ENCODE peak calls at places on chromosomes 1 and 21, in four cellular contexts. One of them, this sample, is unnamed.

GRCh38 chr1:157000686-157001085 is 44.9 kb downstream of the ARHGEF11 start:
- DNase-seq in H1: no peak
- DNase-seq in K562: no peak
- DNase-seq in HepG2: no peak
- DNase-seq in this sample: peak

GRCh38 chr1:7186382-7187120 is 401.3 kb downstream of the CAMTA1 start:
- DNase-seq in H1: no peak
- DNase-seq in K562: no peak
- DNase-seq in HepG2: no peak
- DNase-seq in this sample: no peak

GRCh38 chr1:228445867-228446584 is 29.4 kb upstream of the TRIM17 start:
- DNase-seq in H1: no peak
- DNase-seq in K562: peak
- DNase-seq in HepG2: no peak
- DNase-seq in this sample: peak

GRCh38 chr1:113930499-113931161 is 1.5 kb downstream of the HIPK1 start:
- DNase-seq in H1: no peak
- DNase-seq in K562: peak
- DNase-seq in HepG2: peak
- DNase-seq in this sample: peak

GRCh38 chr1:238281418-238281817 is 390.7 kb upstream of the ZP4 start:
- DNase-seq in H1: no peak
- DNase-seq in K562: no peak
- DNase-seq in HepG2: no peak
- DNase-seq in this sample: no peak

GRCh38 chr1:59026472-59026948 is 242.7 kb upstream of the JUN start:
- DNase-seq in H1: no peak
- DNase-seq in K562: no peak
- DNase-seq in HepG2: no peak
- DNase-seq in this sample: no peak

GRCh38 chr1:240352769-240353168 is 259.2 kb downstream of the GREM2 start:
- DNase-seq in H1: no peak
- DNase-seq in K562: no peak
- DNase-seq in HepG2: no peak
- DNase-seq in this sample: no peak

GRCh38 chr1:173603056-173603591 is at the start of gene SLC9C2:
- DNase-seq in H1: no peak
- DNase-seq in K562: peak
- DNase-seq in HepG2: no peak
- DNase-seq in this sample: peak

GRCh38 chr1:162070094-162070748 is 730 bp downstream of the NOS1AP start:
- DNase-seq in H1: no peak
- DNase-seq in K562: no peak
- DNase-seq in HepG2: no peak
- DNase-seq in this sample: no peak

GRCh38 chr1:205985330-205986005 is 17.7 kb downstream of the RAB7B start:
- DNase-seq in H1: no peak
- DNase-seq in K562: no peak
- DNase-seq in HepG2: peak
- DNase-seq in this sample: no peak

GRCh38 chr1:205986848-205987247 is 16.3 kb downstream of the RAB7B start:
- DNase-seq in H1: no peak
- DNase-seq in K562: no peak
- DNase-seq in HepG2: no peak
- DNase-seq in this sample: no peak

GRCh38 chr1:205981257-205981656 is 21.9 kb downstream of the RAB7B start:
- DNase-seq in H1: no peak
- DNase-seq in K562: no peak
- DNase-seq in HepG2: no peak
- DNase-seq in this sample: no peak

GRCh38 chr1:205986291-205986690 is 16.9 kb downstream of the RAB7B start:
- DNase-seq in H1: no peak
- DNase-seq in K562: no peak
- DNase-seq in HepG2: no peak
- DNase-seq in this sample: no peak

GRCh38 chr1:205983925-205984725 is 19.1 kb downstream of the RAB7B start:
- DNase-seq in H1: no peak
- DNase-seq in K562: peak
- DNase-seq in HepG2: peak
- DNase-seq in this sample: peak
- TF ChIP-seq JUN in H1: no peak
- TF ChIP-seq JUN in K562: no peak
- TF ChIP-seq JUN in HepG2: peak
- TF ChIP-seq JUN in this sample: no peak

DNA sequence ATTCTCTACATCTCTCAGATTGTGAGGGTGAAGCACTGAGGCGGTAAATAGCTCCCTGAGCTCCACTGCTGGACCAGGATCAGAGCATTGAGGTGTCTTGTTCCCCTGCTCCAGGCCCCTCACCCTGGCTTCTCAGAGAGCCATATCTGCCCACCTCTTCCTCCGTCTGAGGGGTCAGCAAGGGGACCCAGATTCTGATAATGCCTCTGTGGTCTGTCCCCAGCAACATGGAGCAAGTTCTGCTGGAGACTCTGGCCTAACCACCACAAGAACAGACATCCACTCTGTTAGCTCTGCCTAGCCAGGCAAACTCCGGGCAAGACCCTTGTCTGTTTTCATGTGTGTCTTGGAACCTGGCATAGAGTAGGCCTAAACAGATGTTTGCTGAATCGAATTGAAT is 2.2 kb downstream of the TRAF5 start:
- DNase-seq in H1: no peak
- DNase-seq in K562: no peak
- DNase-seq in HepG2: no peak
- DNase-seq in this sample: no peak
- H3K9ac ChIP-seq in H1: no peak
- H3K9ac ChIP-seq in K562: no peak
- H3K9ac ChIP-seq in HepG2: no peak
- H3K9ac ChIP-seq in this sample: no peak

DNA sequence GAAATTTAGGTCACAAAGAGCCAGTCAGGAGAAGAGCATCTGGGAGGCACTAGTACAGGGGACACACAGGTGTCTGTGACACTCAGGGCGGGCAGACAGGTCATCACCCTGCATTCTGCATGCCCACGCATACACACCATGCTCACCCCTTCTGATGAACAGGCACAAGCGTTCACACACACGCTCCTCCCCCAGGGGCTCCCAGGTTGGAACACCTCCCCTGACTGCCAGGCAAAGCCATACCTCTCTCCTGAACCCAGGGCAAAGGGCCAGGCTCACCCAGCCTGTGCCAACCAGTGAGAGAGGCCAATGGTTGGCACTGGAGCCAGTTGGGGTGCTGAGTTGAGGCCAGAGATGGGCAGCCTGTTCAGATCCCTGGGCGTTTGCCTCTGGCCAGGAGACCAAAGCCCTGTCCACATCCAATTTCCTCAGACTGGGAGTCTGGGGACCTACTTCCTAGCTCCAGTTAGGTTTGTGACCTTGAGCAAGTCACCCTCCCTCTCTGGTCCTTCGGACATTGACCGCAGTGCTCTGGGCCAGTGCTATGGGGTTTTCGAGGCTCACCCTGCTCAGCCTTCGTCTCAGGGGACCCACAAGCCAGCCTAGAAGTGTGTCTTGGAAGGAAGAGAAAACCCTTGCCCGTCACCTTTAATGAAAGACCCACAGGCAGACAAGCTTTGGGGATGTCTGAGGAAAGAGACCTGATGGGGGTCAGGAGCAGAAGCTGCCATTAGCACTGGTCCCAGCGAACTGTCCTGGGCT is 5.8 kb upstream of the LAD1 start:
- DNase-seq in H1: no peak
- DNase-seq in K562: no peak
- DNase-seq in HepG2: no peak
- DNase-seq in this sample: no peak
- TF ChIP-seq JUN in H1: no peak
- TF ChIP-seq JUN in K562: no peak
- TF ChIP-seq JUN in HepG2: no peak
- TF ChIP-seq JUN in this sample: no peak

GRCh38 chr1:8212443-8212920 is 105.4 kb upstream of the SLC45A1 start:
- DNase-seq in H1: no peak
- DNase-seq in K562: no peak
- DNase-seq in HepG2: no peak
- DNase-seq in this sample: no peak
- H3K9ac ChIP-seq in H1: no peak
- H3K9ac ChIP-seq in K562: no peak
- H3K9ac ChIP-seq in HepG2: peak
- H3K9ac ChIP-seq in this sample: peak

GRCh38 chr1:121558514-121558913 is 373.7 kb downstream of the SRGAP2C start:
- DNase-seq in H1: no peak
- DNase-seq in K562: no peak
- DNase-seq in HepG2: no peak
- DNase-seq in this sample: peak
- TF ChIP-seq JUN in H1: no peak
- TF ChIP-seq JUN in K562: no peak
- TF ChIP-seq JUN in HepG2: no peak
- TF ChIP-seq JUN in this sample: no peak

DNA sequence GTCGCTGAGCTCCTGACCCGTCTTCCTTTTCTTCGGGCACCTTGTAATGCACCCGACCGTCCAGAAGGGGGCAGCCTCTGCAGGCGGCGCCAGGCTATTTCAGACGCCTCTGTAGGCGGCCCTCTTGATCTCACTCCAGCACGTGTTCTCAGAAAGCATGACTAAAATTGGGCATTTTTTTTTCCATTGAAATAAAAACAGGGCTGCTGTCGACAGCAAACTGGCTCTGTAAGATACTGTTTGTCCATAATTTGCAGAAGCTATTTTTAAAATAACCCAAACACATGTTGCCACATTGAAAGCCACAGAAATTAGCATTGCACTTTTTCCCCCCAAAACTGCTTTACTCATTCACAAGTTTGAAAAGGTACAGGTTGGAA is 78.0 kb downstream of the STUM start:
- DNase-seq in H1: peak
- DNase-seq in K562: peak
- DNase-seq in HepG2: peak
- DNase-seq in this sample: peak
- H3K9ac ChIP-seq in H1: no peak
- H3K9ac ChIP-seq in K562: no peak
- H3K9ac ChIP-seq in HepG2: no peak
- H3K9ac ChIP-seq in this sample: no peak

DNA sequence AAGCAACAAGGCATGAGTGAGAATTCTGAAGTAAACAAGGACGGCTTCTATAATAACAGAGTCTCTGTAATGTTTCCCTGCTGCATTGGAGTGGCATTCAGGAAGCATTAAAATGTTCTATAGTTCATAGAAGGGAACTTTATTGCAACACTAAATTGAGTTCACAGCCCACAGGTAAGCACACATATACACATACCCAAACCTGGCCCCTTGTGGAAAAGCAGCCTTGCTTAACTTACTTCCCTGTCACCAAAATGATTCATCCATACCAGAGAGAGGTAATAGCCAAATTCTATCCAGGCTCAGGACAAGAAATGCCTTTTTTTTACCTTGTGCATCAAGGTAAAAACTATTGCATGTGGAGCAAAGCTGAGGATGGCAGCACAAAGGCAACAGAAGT is 241.4 kb downstream of the HHIPL2 start:
- DNase-seq in H1: no peak
- DNase-seq in K562: no peak
- DNase-seq in HepG2: no peak
- DNase-seq in this sample: no peak
- TF ChIP-seq JUN in H1: no peak
- TF ChIP-seq JUN in K562: no peak
- TF ChIP-seq JUN in HepG2: no peak
- TF ChIP-seq JUN in this sample: no peak

DNA sequence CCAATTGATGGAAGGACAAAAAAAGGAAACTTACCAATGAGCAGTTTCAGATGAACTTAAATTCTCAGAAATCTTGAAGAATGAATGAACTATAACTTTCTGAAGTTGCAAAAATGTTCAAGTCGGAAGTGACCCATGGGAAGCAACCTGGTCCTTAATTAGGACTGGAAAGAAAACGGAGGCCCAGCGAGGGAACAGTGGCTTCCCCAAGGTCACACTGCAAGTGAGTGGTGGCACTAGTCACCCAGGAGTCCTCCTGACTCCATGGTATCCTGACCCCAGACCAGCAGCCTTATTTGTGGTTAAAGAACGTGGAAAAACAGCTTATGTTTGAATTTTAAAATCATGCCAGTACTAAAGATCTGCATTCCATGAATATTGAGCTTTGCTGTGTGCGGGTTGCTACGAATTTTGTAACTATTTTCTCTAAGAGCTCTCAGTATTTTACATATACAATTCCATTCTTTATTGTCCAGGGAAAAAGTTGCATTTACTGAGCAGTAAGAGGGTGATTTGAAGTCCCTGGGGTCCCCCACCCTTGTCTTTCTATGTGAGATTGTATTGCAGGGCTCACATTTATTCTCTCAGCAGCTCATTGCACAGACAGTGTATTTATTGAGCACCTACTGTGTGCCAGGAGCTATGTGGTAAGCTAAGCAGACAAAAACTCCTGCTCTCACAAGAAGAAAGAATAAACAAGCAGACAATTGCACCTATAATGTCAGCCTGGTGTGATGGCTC is 61.5 kb upstream of the ATP5PO start:
- DNase-seq in H1: no peak
- DNase-seq in K562: no peak
- DNase-seq in HepG2: peak
- DNase-seq in this sample: no peak
- H3K9ac ChIP-seq in H1: no peak
- H3K9ac ChIP-seq in K562: peak
- H3K9ac ChIP-seq in HepG2: no peak
- H3K9ac ChIP-seq in this sample: no peak

This sample was measured in endothelial cell of umbilical vein.